ENCODE peak calls at places on chromosomes 4 and X, in eight cellular contexts. R, C, K, D, B, I, S and Y are unnamed samples.

GRCh38 chr4:180589575-180589974 is 1653.6 kb upstream of the TENM3 start:
- DNase-seq in I (no peak), R (no peak), S (no peak), D (no peak), C (no peak), B (no peak), K (peak; percentile 41), Y (no peak)

GRCh38 chr4:140244328-140244727 is 90.3 kb upstream of the MAML3 start:
- DNase-seq in I (no peak), C (no peak), K (no peak), D (no peak), R (no peak), S (no peak), B (no peak), Y (no peak)

GRCh38 chr4:168830777-168831512 is 179.1 kb downstream of the CBR4 start:
- DNase-seq in K (no peak), I (no peak), R (no peak), D (no peak), C (no peak), B (no peak), S (no peak), Y (no peak)

GRCh38 chrX:149962859-149963757 is 24.8 kb upstream of the EOLA2 start:
- DNase-seq in K (no peak), B (no peak), I (peak; percentile 45), R (no peak), C (peak; percentile 28), S (no peak), D (peak; percentile 59), Y (peak; percentile 28)

GRCh38 chr4:16329132-16329796 is 103.0 kb upstream of the TAPT1 start:
- DNase-seq in D (no peak), B (no peak), K (no peak), I (no peak), S (no peak), R (no peak), C (no peak), Y (no peak)

GRCh38 chrX:47200385-47201150 is 6.9 kb downstream of the UBA1 start:
- DNase-seq in R (no peak), B (no peak), I (no peak), C (peak; percentile 55), K (no peak), D (no peak), S (peak; percentile 25), Y (peak; percentile 56)

GRCh38 chrX:34341258-34341657 is 209.1 kb upstream of the FAM47A start:
- DNase-seq in D (peak; percentile 21), I (no peak), K (no peak), B (no peak), R (no peak), S (no peak), C (no peak), Y (no peak)

GRCh38 chrX:15202458-15203177 is 67.3 kb downstream of the ASB9 start:
- DNase-seq in K (no peak), R (no peak), I (no peak), B (no peak), S (no peak), D (no peak), C (no peak), Y (no peak)

GRCh38 chrX:129493643-129494042 is 29.6 kb downstream of the SMARCA1 start:
- DNase-seq in I (no peak), C (no peak), D (peak; percentile 37), S (no peak), B (no peak), R (no peak), K (no peak), Y (no peak)

GRCh38 chr4:140952709-140953108 is 180.6 kb downstream of the RNF150 start:
- DNase-seq in D (no peak), S (no peak), I (no peak), R (no peak), B (no peak), K (no peak), C (no peak), Y (no peak)

GRCh38 chr4:8854866-8855265 is 16.8 kb downstream of the HMX1 start:
- DNase-seq in B (no peak), I (no peak), D (no peak), R (no peak), S (no peak), K (no peak), C (no peak), Y (no peak)

GRCh38 chr4:15100380-15100779 is 98.1 kb downstream of the CPEB2 start:
- DNase-seq in S (no peak), I (no peak), D (no peak), C (no peak), B (no peak), R (no peak), K (no peak), Y (no peak)

GRCh38 chrX:46653482-46653881 is 79.9 kb downstream of the CHST7 start:
- DNase-seq in C (no peak), B (no peak), K (no peak), I (no peak), S (no peak), R (no peak), D (peak; percentile 40), Y (peak; percentile 7)

GRCh38 chr4:26788341-26788733 is 72.3 kb upstream of the STIM2 start:
- DNase-seq in D (no peak), I (no peak), B (no peak), C (no peak), R (no peak), S (no peak), K (no peak), Y (no peak)

GRCh38 chr4:26878729-26879415 is 18.2 kb downstream of the STIM2 start:
- DNase-seq in B (no peak), R (no peak), D (no peak), I (no peak), K (no peak), S (no peak), C (no peak), Y (no peak)

GRCh38 chrX:103783971-103784370 is 7.3 kb downstream of the PLP1 start:
- DNase-seq in S (no peak), D (no peak), C (no peak), R (no peak), I (no peak), B (no peak), K (no peak), Y (no peak)

GRCh38 chr4:99845708-99846469 is 29.3 kb downstream of the DAPP1 start:
- DNase-seq in S (no peak), K (no peak), B (no peak), I (no peak), C (no peak), D (no peak), R (no peak), Y (no peak)

GRCh38 chr4:99846891-99847290 is 30.3 kb downstream of the DAPP1 start:
- DNase-seq in K (no peak), S (no peak), B (no peak), C (no peak), R (no peak), D (no peak), I (no peak), Y (no peak)

GRCh38 chr4:99845179-99845578 is 28.6 kb downstream of the DAPP1 start:
- DNase-seq in R (no peak), D (no peak), B (no peak), I (no peak), K (no peak), S (no peak), C (no peak), Y (no peak)

GRCh38 chr4:99847362-99847976 is 30.8 kb downstream of the DAPP1 start:
- DNase-seq in D (no peak), C (no peak), I (no peak), B (no peak), R (no peak), S (no peak), K (no peak), Y (no peak)

DNA sequence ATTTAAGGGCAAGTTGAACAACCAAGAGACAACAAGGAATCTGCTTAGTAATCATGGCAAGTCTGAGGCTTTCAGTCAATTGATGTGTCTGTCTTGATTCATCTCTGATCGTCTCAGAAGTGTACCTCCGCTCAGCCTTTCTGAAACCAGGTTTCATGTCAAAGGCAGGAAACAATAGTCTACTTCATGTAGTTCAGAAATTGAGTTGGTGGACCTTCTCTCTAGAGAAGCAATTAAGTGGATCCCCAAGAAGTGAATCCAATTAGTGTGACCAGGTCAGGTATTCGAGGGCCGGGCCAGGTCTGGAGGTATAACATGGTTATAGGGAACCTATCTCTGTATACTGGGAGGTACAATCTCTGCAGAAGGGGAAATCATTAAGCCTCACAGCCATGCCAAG is 31.9 kb downstream of the DAPP1 start:
- DNase-seq in I (no peak), K (no peak), S (no peak), R (no peak), C (no peak), D (no peak), B (no peak), Y (no peak)
- TF ChIP-seq POLR2A in I (no peak), K (no peak), S (no peak), R (no peak), C (no peak), D (no peak), B (no peak), Y (no peak)

GRCh38 chr4:184513802-184514120 is 39.4 kb upstream of the IRF2 start:
- DNase-seq in S (no peak), D (no peak), I (no peak), C (no peak), B (no peak), K (no peak), R (no peak), Y (no peak)
- H3K27ac ChIP-seq in S (no peak overlapping the region), D (no peak overlapping the region), I (no peak overlapping the region), C (peak overlapping the region; percentile 21), B (no peak overlapping the region), K (peak overlapping the region; percentile 39), R (no peak overlapping the region), Y (no peak overlapping the region)

DNA sequence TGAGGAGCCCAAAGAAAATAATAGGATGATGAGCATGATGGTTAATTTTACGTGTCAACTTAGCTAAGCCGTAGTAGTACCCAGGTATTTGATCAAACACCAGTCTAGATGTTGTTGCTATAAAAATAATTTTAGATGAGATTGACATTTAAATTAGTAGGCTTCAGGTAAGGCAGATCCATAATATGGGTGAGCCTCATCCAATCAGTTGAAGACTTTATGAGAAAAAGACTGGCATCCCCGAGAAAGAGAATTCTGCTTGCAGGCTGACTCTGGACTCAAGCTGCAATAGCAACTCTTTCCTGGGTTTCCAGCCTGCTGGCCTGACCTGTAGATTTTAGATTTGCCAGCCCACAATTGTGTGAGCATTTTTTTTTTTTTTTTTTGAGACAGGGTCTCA is 192.8 kb upstream of the LNX1 start:
- DNase-seq in S (no peak), R (no peak), I (no peak), C (no peak), K (no peak), D (no peak), B (no peak), Y (no peak)
- TF ChIP-seq POLR2AphosphoS5 in S (no peak), R (no peak), I (no peak), C (no peak), K (no peak), D (no peak), B (no peak), Y (no peak)

GRCh38 chrX:45518552-45518951 is 317.9 kb upstream of the DIPK2B start:
- DNase-seq in I (no peak), R (no peak), C (no peak), K (no peak), B (no peak), S (no peak), D (peak; percentile 6), Y (no peak)

GRCh38 chrX:45517090-45517973 is 316.7 kb upstream of the DIPK2B start:
- DNase-seq in S (no peak), K (no peak), B (no peak), R (no peak), I (peak; percentile 40), D (peak; percentile 58), C (no peak), Y (no peak)

GRCh38 chrX:45513042-45513441 is 312.4 kb upstream of the DIPK2B start:
- DNase-seq in B (no peak), S (no peak), K (no peak), R (no peak), C (no peak), D (no peak), I (no peak), Y (no peak)

GRCh38 chrX:45515262-45516215 is 314.9 kb upstream of the DIPK2B start:
- DNase-seq in B (peak; percentile 94), D (peak; percentile 67), R (peak; percentile 79), I (peak; percentile 62), S (no peak), K (no peak), C (peak; percentile 43), Y (peak; percentile 58)
- TF ChIP-seq POLR2A in B (no peak), D (no peak), R (no peak), I (no peak), S (no peak), K (no peak), C (no peak), Y (no peak)